ENCODE peak calls at places on chromosome 11, in eight cellular contexts. U is fibroblast of lung; L is Peyer's patch; Y is adipocyte; P is tibial nerve; A is ovary; V is naive thymus-derived CD4-positive, alpha-beta T cell; G is CD8-positive, alpha-beta memory T cell. N is an unnamed sample. For H3K9me3, the result is how much of the 10 kb centered on the place peaks cover.

GRCh38 chr11:33742249-33742851 is 6.1 kb upstream of the CD59 start:
- DNase-seq in L (no peak), V (peak), P (no peak), G (no peak), Y (peak), U (no peak), A (no peak), N (no peak)

GRCh38 chr11:115896084-115896483 is 391.9 kb upstream of the CADM1 start:
- DNase-seq in L (no peak), P (no peak), G (no peak), Y (no peak), U (no peak), A (no peak), V (no peak), N (no peak)

GRCh38 chr11:46234261-46234660 is 43.2 kb upstream of the CREB3L1 start:
- DNase-seq in G (no peak), L (no peak), Y (no peak), A (no peak), U (no peak), V (no peak), P (no peak), N (no peak)

GRCh38 chr11:117814204-117814765 is 10.3 kb downstream of the FXYD2 start:
- DNase-seq in A (no peak), G (peak), V (no peak), L (no peak), Y (no peak), P (no peak), U (no peak), N (peak)

GRCh38 chr11:111939836-111940604 is 2.9 kb downstream of the DIXDC1 start:
- DNase-seq in U (peak), V (no peak), Y (peak), P (no peak), G (no peak), A (no peak), L (no peak), N (no peak)

GRCh38 chr11:130527648-130528300 is 79.3 kb downstream of the ADAMTS15 start:
- DNase-seq in V (no peak), Y (peak), L (no peak), A (no peak), G (no peak), U (peak), P (no peak), N (peak)

GRCh38 chr11:45378516-45378915 is 92.4 kb upstream of the SYT13 start:
- DNase-seq in A (no peak), V (no peak), G (no peak), Y (no peak), P (no peak), U (no peak), L (no peak), N (no peak)

GRCh38 chr11:104852811-104853210 is 45.4 kb downstream of the CASP12 start:
- DNase-seq in A (no peak), V (no peak), L (no peak), G (no peak), P (no peak), Y (peak), U (peak), N (no peak)

GRCh38 chr11:96134622-96135021 is 208.4 kb downstream of the MAML2 start:
- DNase-seq in V (peak), A (no peak), G (no peak), Y (peak), L (no peak), U (no peak), P (no peak), N (no peak)

GRCh38 chr11:28017816-28018215 is 90.1 kb downstream of the KIF18A start:
- DNase-seq in G (no peak), A (no peak), V (no peak), Y (no peak), P (no peak), U (peak), L (no peak), N (no peak)

DNA sequence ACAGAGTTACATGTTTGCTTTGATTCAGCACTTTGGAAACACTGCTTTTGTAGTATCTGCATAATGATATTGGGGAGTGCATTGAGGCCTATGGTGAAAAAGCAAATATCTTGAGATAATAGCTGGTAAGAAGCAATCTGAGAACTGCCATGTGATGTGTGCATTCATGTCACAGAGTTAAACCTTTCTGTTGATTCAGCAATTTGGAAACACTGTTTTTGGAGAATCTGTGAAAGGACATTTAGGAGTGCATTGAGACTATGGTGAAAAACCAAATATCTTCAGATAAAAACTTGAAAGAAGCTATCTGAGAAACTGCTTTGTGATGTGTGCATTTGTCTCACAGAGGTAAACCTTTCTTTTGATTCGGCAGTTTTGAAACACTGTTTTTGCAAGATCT is 346.8 kb downstream of the OR4C45 start:
- DNase-seq in U (no peak), A (no peak), P (no peak), V (no peak), G (no peak), Y (no peak), L (no peak), N (no peak)
- H3K9me3 ChIP-seq in U (under half), A (under half), P (half or more), V (under half), G (under half), Y (half or more), L (under half), N (half or more)

GRCh38 chr11:48210052-48210451 is 6.6 kb upstream of the OR4B1 start:
- DNase-seq in G (no peak), V (no peak), A (no peak), P (no peak), U (no peak), Y (peak), L (no peak), N (peak)
- H3K9me3 ChIP-seq in G (under half), V (under half), A (under half), P (under half), U (under half), Y (under half), L (under half), N (under half)

GRCh38 chr11:2625183-2625582 is 74.6 kb downstream of the KCNQ1OT1 start:
- DNase-seq in A (no peak), U (no peak), G (no peak), P (no peak), L (no peak), Y (no peak), V (no peak), N (no peak)
- H3K9me3 ChIP-seq in A (under half), U (under half), G (under half), P (under half), L (under half), Y (half or more), V (under half), N (half or more)

GRCh38 chr11:17375547-17375946 is 12.9 kb downstream of the KCNJ11 start:
- DNase-seq in Y (no peak), U (no peak), A (no peak), L (no peak), P (no peak), G (no peak), V (no peak), N (no peak)

GRCh38 chr11:17379383-17380180 is 8.9 kb downstream of the KCNJ11 start:
- DNase-seq in P (no peak), Y (no peak), L (no peak), A (no peak), U (no peak), G (no peak), V (no peak), N (no peak)

GRCh38 chr11:17381156-17381555 is 7.3 kb downstream of the KCNJ11 start:
- DNase-seq in Y (no peak), G (no peak), A (no peak), L (no peak), U (peak), V (no peak), P (no peak), N (no peak)

GRCh38 chr11:17376493-17376892 is 12.0 kb downstream of the KCNJ11 start:
- DNase-seq in A (no peak), Y (no peak), G (no peak), V (no peak), P (no peak), L (no peak), U (no peak), N (no peak)

DNA sequence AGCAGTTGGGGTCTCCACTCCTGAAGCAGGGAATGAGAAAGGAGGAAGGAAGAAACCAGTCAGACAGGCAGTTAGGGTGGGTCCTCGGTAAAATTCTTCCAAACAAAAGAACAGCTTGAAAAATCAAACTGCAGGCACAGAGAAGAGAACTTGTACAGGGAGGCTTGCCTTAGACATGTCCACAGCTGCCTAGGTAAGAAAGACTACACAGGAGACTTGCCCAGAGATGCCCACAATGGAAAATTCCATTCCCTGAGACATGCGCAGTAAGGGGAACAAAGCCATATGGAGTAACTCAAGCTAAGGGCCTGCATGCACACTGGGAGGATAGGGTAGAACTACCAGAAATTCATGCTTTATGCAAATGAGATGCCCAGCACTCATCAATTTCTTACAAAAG is 9.8 kb downstream of the KCNJ11 start:
- DNase-seq in A (no peak), V (no peak), Y (no peak), P (no peak), U (no peak), G (no peak), L (no peak), N (no peak)
- H3K9me3 ChIP-seq in A (under half), V (under half), Y (under half), P (under half), U (under half), G (under half), L (under half), N (under half)

GRCh38 chr11:71067753-71068152 is 184.6 kb downstream of the SHANK2 start:
- DNase-seq in Y (no peak), P (no peak), U (no peak), V (no peak), L (no peak), G (no peak), A (no peak), N (no peak)
- H3K9me3 ChIP-seq in Y (under half), P (under half), U (under half), V (under half), L (under half), G (under half), A (under half), N (under half)

DNA sequence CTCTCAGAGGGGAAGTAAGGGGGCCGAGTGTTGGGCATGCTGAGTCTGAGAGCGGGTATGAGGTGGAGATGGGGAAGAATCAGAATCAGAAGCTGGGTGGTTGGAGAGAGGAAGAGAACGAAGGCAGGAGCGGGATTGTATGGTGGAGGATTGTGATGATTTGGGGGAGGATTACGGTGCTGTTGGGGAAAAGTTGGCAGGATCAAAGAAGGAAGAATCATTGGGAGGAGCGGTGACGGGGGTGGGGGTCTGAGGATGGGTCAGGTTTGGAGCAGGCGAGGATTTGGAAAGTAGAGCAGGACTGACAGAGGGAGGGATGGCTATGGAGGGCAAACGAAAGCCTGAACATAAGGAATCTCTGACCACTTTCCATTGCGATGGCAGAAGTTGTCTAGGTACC is 22.1 kb downstream of the ZNF195 start:
- DNase-seq in U (no peak), L (no peak), Y (no peak), V (no peak), G (no peak), A (no peak), P (no peak), N (no peak)
- H3K9me3 ChIP-seq in U (under half), L (half or more), Y (half or more), V (under half), G (half or more), A (under half), P (under half), N (half or more)

GRCh38 chr11:48683226-48683720 is 194.7 kb downstream of the OR4A47 start:
- DNase-seq in G (no peak), A (no peak), V (no peak), P (no peak), Y (no peak), U (no peak), L (no peak), N (no peak)
- H3K9me3 ChIP-seq in G (under half), A (under half), V (under half), P (under half), Y (under half), U (under half), L (under half), N (half or more)